ENCODE peak calls at places on chromosomes 12 and 14, in five cellular contexts. Q, T, X, V and E are unnamed samples.

GRCh38 chr12:45232771-45233372 is 17.0 kb downstream of the ANO6 start:
- DNase-seq in X (no peak), T (peak), V (no peak), Q (peak), E (no peak)

GRCh38 chr14:99430491-99430890 is 50.2 kb downstream of the SETD3 start:
- DNase-seq in V (no peak), Q (no peak), X (no peak), T (peak), E (no peak)

GRCh38 chr12:388012-388411 is 1.1 kb downstream of the KDM5A start:
- DNase-seq in X (no peak), T (no peak), V (no peak), Q (no peak), E (no peak)

GRCh38 chr12:87141091-87141490 is 884.9 kb upstream of the MGAT4C start:
- DNase-seq in V (no peak), X (no peak), T (no peak), Q (no peak), E (no peak)

GRCh38 chr12:77965790-77966189 is 135.1 kb downstream of the NAV3 start:
- DNase-seq in X (no peak), V (no peak), Q (no peak), T (no peak), E (peak)

GRCh38 chr12:127355061-127355820 is 911.7 kb upstream of the TMEM132C start:
- DNase-seq in V (no peak), T (peak), X (no peak), Q (peak), E (no peak)

GRCh38 chr12:69415471-69416275 is 54.5 kb upstream of the FRS2 start:
- DNase-seq in Q (peak), V (peak), T (peak), X (peak), E (peak)

GRCh38 chr14:99808515-99808914 is 15.3 kb downstream of the EML1 start:
- DNase-seq in T (no peak), Q (no peak), X (no peak), V (no peak), E (no peak)

GRCh38 chr14:76917158-76917596 is 91.0 kb downstream of the LRRC74A start:
- DNase-seq in T (peak), V (no peak), Q (no peak), X (peak), E (peak)

GRCh38 chr12:121610239-121611149 is 15.8 kb upstream of the ORAI1 start:
- DNase-seq in Q (peak), V (peak), T (no peak), X (no peak), E (no peak)